ENCODE peak calls at places on chromosomes 16 and 17, in seven cellular contexts. H, Z, L, E, P, U and D are unnamed samples.

GRCh38 chr17:43701318-43701743 is 39.6 kb upstream of the MEOX1 start:
- DNase-seq in H (no peak), Z (peak; percentile 93), L (peak; percentile 78), E (no peak), P (no peak), U (peak; percentile 19), D (peak; percentile 92)

GRCh38 chr16:66878067-66878466 is 2.2 kb upstream of the PDP2 start:
- DNase-seq in H (no peak), Z (no peak), L (peak; percentile 17), E (no peak), P (no peak), U (no peak), D (peak; percentile 21)

GRCh38 chr16:82007189-82007588 is 4.1 kb downstream of the SDR42E1 start:
- DNase-seq in H (no peak), Z (no peak), L (no peak), E (no peak), P (no peak), U (no peak), D (no peak)

GRCh38 chr17:81334419-81334896 is 39.4 kb upstream of the SLC38A10 start:
- DNase-seq in H (no peak), Z (no peak), L (no peak), E (peak; percentile 53), P (no peak), U (no peak), D (no peak)

GRCh38 chr16:1078579-1079021 is 6.1 kb downstream of the SSTR5 start:
- DNase-seq in H (no peak), Z (peak; percentile 7), L (no peak), E (peak; percentile 78), P (no peak), U (peak; percentile 65), D (peak; percentile 26)

GRCh38 chr17:67026341-67026740 is 18.0 kb upstream of the CACNG1 start:
- DNase-seq in H (no peak), Z (no peak), L (peak; percentile 5), E (no peak), P (no peak), U (no peak), D (no peak)

GRCh38 chr16:56903866-56904265 is 28.1 kb upstream of the HERPUD1 start:
- DNase-seq in H (no peak), Z (no peak), L (no peak), E (no peak), P (no peak), U (no peak), D (no peak)

GRCh38 chr17:7323731-7324437 is 5.3 kb downstream of the NEURL4 start:
- DNase-seq in H (peak; percentile 77), Z (no peak), L (peak; percentile 32), E (no peak), P (peak; percentile 48), U (no peak), D (peak; percentile 52)

GRCh38 chr17:11122908-11123307 is 118.1 kb upstream of the SHISA6 start:
- DNase-seq in H (no peak), Z (no peak), L (no peak), E (no peak), P (no peak), U (peak; percentile 45), D (no peak)

GRCh38 chr17:16108858-16109257 is 106.5 kb downstream of the NCOR1 start:
- DNase-seq in H (no peak), Z (no peak), L (no peak), E (no peak), P (no peak), U (no peak), D (no peak)

GRCh38 chr17:61395983-61396585 is 3.6 kb upstream of the TBX2 start:
- DNase-seq in H (no peak), Z (no peak), L (no peak), E (peak; percentile 51), P (no peak), U (no peak), D (no peak)

GRCh38 chr17:70204431-70204830 is 35.1 kb downstream of the KCNJ2 start:
- DNase-seq in H (no peak), Z (no peak), L (no peak), E (no peak), P (no peak), U (no peak), D (no peak)

GRCh38 chr17:80964859-80965580 is 26.6 kb upstream of the CHMP6 start:
- DNase-seq in H (no peak), Z (no peak), L (no peak), E (peak; percentile 50), P (no peak), U (no peak), D (no peak)

GRCh38 chr16:67460168-67460567 is 20.8 kb downstream of the ATP6V0D1 start:
- DNase-seq in H (no peak), Z (no peak), L (no peak), E (peak; percentile 74), P (no peak), U (no peak), D (no peak)

GRCh38 chr17:4504188-4504587 is 5.5 kb downstream of the SPNS2 start:
- DNase-seq in H (no peak), Z (no peak), L (no peak), E (peak; percentile 49), P (no peak), U (no peak), D (no peak)

GRCh38 chr17:4199818-4200402 is 56.9 kb downstream of the CYB5D2 start:
- DNase-seq in H (peak; percentile 45), Z (no peak), L (peak; percentile 58), E (no peak), P (no peak), U (no peak), D (peak; percentile 45)

GRCh38 chr17:67959510-67959909 is 36.8 kb downstream of the C17orf58 start:
- DNase-seq in H (no peak), Z (no peak), L (no peak), E (no peak), P (no peak), U (no peak), D (no peak)

GRCh38 chr16:626787-627457 is 3.9 kb upstream of the WFIKKN1 start:
- DNase-seq in H (no peak), Z (peak; percentile 95), L (peak; percentile 98), E (no peak), P (no peak), U (no peak), D (peak; percentile 97)

GRCh38 chr17:50109207-50109606 is 14.1 kb downstream of the PDK2 start:
- DNase-seq in H (no peak), Z (no peak), L (no peak), E (no peak), P (no peak), U (no peak), D (no peak)